ENCODE peak calls at places on chromosomes 16 and 17, in nine cellular contexts. K is HEK293T; D is AG04450; R is activated naive CD4-positive, alpha-beta T cell; U is stimulated activated CD8-positive, alpha-beta memory T cell treated with anti-CD3 and anti-CD28 coated beads, Interleukin-4, amount 100 ng/mL, for 4 hours; N is lung; L is GM20000; J is progenitor cell of endocrine pancreas; W is CD8-positive, alpha-beta T cell. Z is an unnamed sample.

GRCh38 chr16:12173121-12173520 is 196.6 kb downstream of the SNX29 start:
- DNase-seq in K (no peak), D (no peak), R (no peak), U (no peak), N (no peak), L (no peak), J (no peak), W (no peak), Z (no peak)

GRCh38 chr16:23801387-23801786 is 34.4 kb upstream of the PRKCB start:
- DNase-seq in K (peak; percentile 73), D (peak; percentile 18), R (peak; percentile 67), U (peak; percentile 54), N (peak; percentile 75), L (peak; percentile 65), J (peak; percentile 65), W (peak; percentile 72), Z (peak; percentile 86)

GRCh38 chr17:70314506-70314905 is 145.2 kb downstream of the KCNJ2 start:
- DNase-seq in K (no peak), D (no peak), R (no peak), U (no peak), N (no peak), L (no peak), J (no peak), W (no peak), Z (no peak)

GRCh38 chr16:2194166-2194834 is 2.1 kb downstream of the CASKIN1 start:
- DNase-seq in K (peak; percentile 18), D (no peak), R (no peak), U (no peak), N (no peak), L (no peak), J (no peak), W (no peak), Z (no peak)

GRCh38 chr17:3197219-3197618 is at the start of gene OR1A2:
- DNase-seq in K (no peak), D (no peak), R (no peak), U (no peak), N (no peak), L (no peak), J (no peak), W (no peak), Z (no peak)

GRCh38 chr17:61335845-61336655 is 63.6 kb upstream of the TBX2 start:
- DNase-seq in K (peak; percentile 30), D (no peak), R (no peak), U (no peak), N (peak; percentile 49), L (no peak), J (no peak), W (no peak), Z (no peak)

GRCh38 chr16:50153648-50154368 is 702 bp downstream of the TENT4B start:
- DNase-seq in K (peak; percentile 30), D (no peak), R (no peak), U (no peak), N (no peak), L (peak; percentile 66), J (peak; percentile 28), W (no peak), Z (peak; percentile 14)

GRCh38 chr17:17141860-17142552 is 64.1 kb downstream of the PLD6 start:
- DNase-seq in K (peak; percentile 86), D (no peak), R (peak; percentile 21), U (no peak), N (no peak), L (peak; percentile 53), J (no peak), W (peak; percentile 34), Z (peak; percentile 12)

GRCh38 chr16:81238296-81239011 is at the start of gene BCO1:
- DNase-seq in K (peak; percentile 45), D (peak; percentile 18), R (no peak), U (no peak), N (peak; percentile 29), L (no peak), J (no peak), W (no peak), Z (no peak)

GRCh38 chr16:55367301-55367745 is 43.3 kb downstream of the IRX6 start:
- DNase-seq in K (no peak), D (no peak), R (no peak), U (no peak), N (no peak), L (no peak), J (no peak), W (no peak), Z (no peak)

Z was measured in T47D.